ENCODE peak calls at places on chromosomes 11 and 22, in eight cellular contexts. One of them, this sample, is unnamed.

GRCh38 chr11:41050791-41051190 is 408.7 kb downstream of the LRRC4C start:
- DNase-seq in tibial nerve: no peak
- DNase-seq in GM13977: no peak
- DNase-seq in tibial artery: no peak
- DNase-seq in PC-3: no peak
- DNase-seq in GM12865: no peak
- DNase-seq in B cell: no peak
- DNase-seq in CD4-positive, alpha-beta T cell: no peak
- DNase-seq in this sample: no peak

GRCh38 chr11:16184588-16184987 is 171.8 kb downstream of the SOX6 start:
- DNase-seq in B cell: no peak
- DNase-seq in tibial nerve: no peak
- DNase-seq in GM13977: no peak
- DNase-seq in CD4-positive, alpha-beta T cell: no peak
- DNase-seq in tibial artery: no peak
- DNase-seq in GM12865: no peak
- DNase-seq in PC-3: peak; percentile 60
- DNase-seq in this sample: no peak

GRCh38 chr22:24088796-24089195 is 77.7 kb downstream of the CABIN1 start:
- DNase-seq in tibial artery: no peak
- DNase-seq in tibial nerve: no peak
- DNase-seq in GM12865: no peak
- DNase-seq in B cell: no peak
- DNase-seq in GM13977: no peak
- DNase-seq in CD4-positive, alpha-beta T cell: no peak
- DNase-seq in PC-3: no peak
- DNase-seq in this sample: no peak

GRCh38 chr22:22535662-22536061 is 15.6 kb upstream of the ZNF280A start:
- DNase-seq in PC-3: no peak
- DNase-seq in B cell: no peak
- DNase-seq in tibial nerve: no peak
- DNase-seq in tibial artery: no peak
- DNase-seq in GM12865: no peak
- DNase-seq in GM13977: no peak
- DNase-seq in CD4-positive, alpha-beta T cell: no peak
- DNase-seq in this sample: no peak

GRCh38 chr22:41563051-41563711 is 2.4 kb downstream of the CSDC2 start:
- DNase-seq in tibial nerve: no peak
- DNase-seq in tibial artery: peak; percentile 86
- DNase-seq in B cell: no peak
- DNase-seq in GM13977: no peak
- DNase-seq in GM12865: no peak
- DNase-seq in PC-3: peak; percentile 60
- DNase-seq in CD4-positive, alpha-beta T cell: no peak
- DNase-seq in this sample: no peak

GRCh38 chr11:108635106-108635505 is 29.8 kb upstream of the DDX10 start:
- DNase-seq in B cell: no peak
- DNase-seq in CD4-positive, alpha-beta T cell: no peak
- DNase-seq in GM12865: no peak
- DNase-seq in PC-3: peak; percentile 86
- DNase-seq in GM13977: no peak
- DNase-seq in tibial artery: no peak
- DNase-seq in tibial nerve: no peak
- DNase-seq in this sample: no peak

GRCh38 chr11:8672346-8672745 is 10.1 kb downstream of the TRIM66 start:
- DNase-seq in tibial nerve: no peak
- DNase-seq in B cell: no peak
- DNase-seq in PC-3: no peak
- DNase-seq in GM13977: no peak
- DNase-seq in tibial artery: no peak
- DNase-seq in CD4-positive, alpha-beta T cell: no peak
- DNase-seq in GM12865: no peak
- DNase-seq in this sample: no peak

GRCh38 chr11:131888230-131888826 is 517.9 kb downstream of the NTM start:
- DNase-seq in tibial artery: no peak
- DNase-seq in B cell: no peak
- DNase-seq in GM13977: no peak
- DNase-seq in tibial nerve: no peak
- DNase-seq in PC-3: peak; percentile 90
- DNase-seq in GM12865: no peak
- DNase-seq in CD4-positive, alpha-beta T cell: no peak
- DNase-seq in this sample: no peak

GRCh38 chr11:134228625-134229024 is 4.2 kb downstream of the VPS26B start:
- DNase-seq in CD4-positive, alpha-beta T cell: no peak
- DNase-seq in GM12865: peak; percentile 90
- DNase-seq in tibial artery: no peak
- DNase-seq in B cell: peak; percentile 75
- DNase-seq in GM13977: peak; percentile 70
- DNase-seq in PC-3: no peak
- DNase-seq in tibial nerve: no peak
- DNase-seq in this sample: peak; percentile 77

GRCh38 chr11:11450744-11451362 is 97.8 kb upstream of the CSNK2A3 start:
- DNase-seq in CD4-positive, alpha-beta T cell: no peak
- DNase-seq in GM13977: no peak
- DNase-seq in B cell: no peak
- DNase-seq in PC-3: peak; percentile 51
- DNase-seq in tibial artery: no peak
- DNase-seq in GM12865: no peak
- DNase-seq in tibial nerve: no peak
- DNase-seq in this sample: no peak

GRCh38 chr11:11448626-11449025 is 95.6 kb upstream of the CSNK2A3 start:
- DNase-seq in PC-3: no peak
- DNase-seq in GM12865: no peak
- DNase-seq in CD4-positive, alpha-beta T cell: no peak
- DNase-seq in tibial artery: no peak
- DNase-seq in B cell: no peak
- DNase-seq in GM13977: no peak
- DNase-seq in tibial nerve: no peak
- DNase-seq in this sample: no peak

GRCh38 chr11:11454671-11455223 is 101.7 kb upstream of the CSNK2A3 start:
- DNase-seq in GM12865: no peak
- DNase-seq in PC-3: peak; percentile 36
- DNase-seq in tibial artery: no peak
- DNase-seq in B cell: no peak
- DNase-seq in tibial nerve: no peak
- DNase-seq in GM13977: no peak
- DNase-seq in CD4-positive, alpha-beta T cell: no peak
- DNase-seq in this sample: no peak

GRCh38 chr11:11449327-11449726 is 96.3 kb upstream of the CSNK2A3 start:
- DNase-seq in PC-3: no peak
- DNase-seq in CD4-positive, alpha-beta T cell: no peak
- DNase-seq in B cell: no peak
- DNase-seq in GM12865: no peak
- DNase-seq in GM13977: no peak
- DNase-seq in tibial nerve: no peak
- DNase-seq in tibial artery: no peak
- DNase-seq in this sample: no peak

DNA sequence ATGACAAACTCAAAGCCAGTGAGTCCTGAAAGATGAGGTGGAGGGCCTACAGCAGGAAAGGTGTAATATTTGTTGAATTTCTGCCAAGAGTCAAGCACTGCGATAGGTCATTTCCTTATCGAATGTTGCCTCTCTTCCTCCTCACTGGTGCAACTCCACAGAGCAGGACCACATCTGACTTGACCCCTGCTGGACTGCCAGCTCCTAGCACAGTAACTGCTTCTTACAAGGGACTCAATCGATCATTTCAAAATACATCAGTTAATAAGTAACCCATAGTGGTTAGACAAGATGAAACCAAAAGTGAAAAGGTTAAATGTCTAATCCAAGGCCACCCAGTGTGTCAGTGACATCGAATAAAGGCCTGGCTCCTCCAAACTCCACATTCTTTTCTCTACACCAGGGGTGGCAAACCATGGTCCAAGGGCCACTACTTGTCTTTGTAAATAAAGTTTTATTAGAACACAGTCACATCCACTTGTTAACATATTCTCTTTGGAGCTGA is 98.5 kb upstream of the CSNK2A3 start:
- DNase-seq in tibial nerve: no peak
- DNase-seq in CD4-positive, alpha-beta T cell: no peak
- DNase-seq in PC-3: peak; percentile 10
- DNase-seq in tibial artery: no peak
- DNase-seq in B cell: no peak
- DNase-seq in GM13977: peak; percentile 56
- DNase-seq in GM12865: peak; percentile 24
- DNase-seq in this sample: no peak
- TF ChIP-seq CTCF in tibial nerve: no peak
- TF ChIP-seq CTCF in CD4-positive, alpha-beta T cell: no peak
- TF ChIP-seq CTCF in PC-3: peak; percentile 11
- TF ChIP-seq CTCF in tibial artery: no peak
- TF ChIP-seq CTCF in B cell: no peak
- TF ChIP-seq CTCF in GM13977: no peak
- TF ChIP-seq CTCF in GM12865: no peak
- TF ChIP-seq CTCF in this sample: no peak

DNA sequence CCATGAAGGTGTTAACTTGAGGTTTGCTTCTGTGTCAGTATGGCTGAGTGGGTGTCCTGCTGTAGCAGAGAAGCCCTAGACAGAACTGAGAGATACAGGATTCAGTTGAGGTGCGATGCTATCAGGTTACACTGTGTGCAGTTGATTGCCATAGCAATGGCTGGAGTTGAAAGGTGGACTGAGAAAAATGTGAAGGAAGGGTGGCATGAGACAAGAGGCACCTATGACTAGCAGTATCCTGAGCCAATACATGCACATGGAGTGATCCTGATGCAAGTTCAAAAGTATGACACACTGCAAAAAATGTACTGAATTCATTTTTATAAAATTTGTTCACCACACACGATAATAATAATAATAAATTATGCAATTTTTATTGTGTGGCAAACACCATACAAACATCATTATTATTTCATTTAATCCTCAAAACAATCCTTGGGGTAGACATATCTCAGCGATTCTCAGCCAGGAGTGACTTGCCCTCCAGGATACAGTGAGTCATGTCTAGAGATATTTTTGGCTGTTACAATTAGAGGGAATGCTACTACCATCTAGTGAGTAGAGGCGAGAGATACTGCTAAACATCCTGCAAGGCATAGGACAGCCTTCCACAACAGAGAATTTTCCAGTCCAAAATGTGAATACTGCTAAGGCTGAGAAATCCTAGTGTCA is 3.9 kb upstream of the PIWIL4 start:
- DNase-seq in CD4-positive, alpha-beta T cell: no peak
- DNase-seq in tibial nerve: no peak
- DNase-seq in tibial artery: no peak
- DNase-seq in GM13977: no peak
- DNase-seq in GM12865: no peak
- DNase-seq in PC-3: peak; percentile 76
- DNase-seq in B cell: no peak
- DNase-seq in this sample: no peak
- TF ChIP-seq CTCF in CD4-positive, alpha-beta T cell: no peak
- TF ChIP-seq CTCF in tibial nerve: no peak
- TF ChIP-seq CTCF in tibial artery: peak; percentile 45
- TF ChIP-seq CTCF in GM13977: no peak
- TF ChIP-seq CTCF in GM12865: no peak
- TF ChIP-seq CTCF in PC-3: peak; percentile 76
- TF ChIP-seq CTCF in B cell: no peak
- TF ChIP-seq CTCF in this sample: no peak

GRCh38 chr22:46681010-46681409 is 57.0 kb downstream of the CERK start:
- DNase-seq in B cell: peak; percentile 69
- DNase-seq in GM12865: peak; percentile 55
- DNase-seq in PC-3: no peak
- DNase-seq in tibial artery: no peak
- DNase-seq in GM13977: peak; percentile 69
- DNase-seq in tibial nerve: no peak
- DNase-seq in CD4-positive, alpha-beta T cell: no peak
- DNase-seq in this sample: peak; percentile 44
- TF ChIP-seq CTCF in B cell: peak; percentile 47
- TF ChIP-seq CTCF in GM12865: peak; percentile 67
- TF ChIP-seq CTCF in PC-3: peak; percentile 57
- TF ChIP-seq CTCF in tibial artery: no peak
- TF ChIP-seq CTCF in GM13977: peak; percentile 61
- TF ChIP-seq CTCF in tibial nerve: no peak
- TF ChIP-seq CTCF in CD4-positive, alpha-beta T cell: no peak
- TF ChIP-seq CTCF in this sample: peak; percentile 59

GRCh38 chr11:31601635-31602282 is 92.2 kb downstream of the ELP4 start:
- DNase-seq in tibial nerve: no peak
- DNase-seq in B cell: no peak
- DNase-seq in CD4-positive, alpha-beta T cell: no peak
- DNase-seq in tibial artery: no peak
- DNase-seq in PC-3: no peak
- DNase-seq in GM13977: no peak
- DNase-seq in GM12865: no peak
- DNase-seq in this sample: no peak

GRCh38 chr11:31608995-31609394 is 99.4 kb downstream of the ELP4 start:
- DNase-seq in CD4-positive, alpha-beta T cell: no peak
- DNase-seq in GM12865: no peak
- DNase-seq in B cell: no peak
- DNase-seq in PC-3: no peak
- DNase-seq in tibial nerve: no peak
- DNase-seq in tibial artery: no peak
- DNase-seq in GM13977: no peak
- DNase-seq in this sample: no peak

GRCh38 chr11:31607914-31608313 is 98.3 kb downstream of the ELP4 start:
- DNase-seq in GM12865: no peak
- DNase-seq in B cell: no peak
- DNase-seq in GM13977: no peak
- DNase-seq in tibial artery: no peak
- DNase-seq in CD4-positive, alpha-beta T cell: no peak
- DNase-seq in tibial nerve: no peak
- DNase-seq in PC-3: no peak
- DNase-seq in this sample: no peak

GRCh38 chr11:31610544-31610943 is 101.0 kb downstream of the ELP4 start:
- DNase-seq in GM13977: no peak
- DNase-seq in GM12865: no peak
- DNase-seq in CD4-positive, alpha-beta T cell: no peak
- DNase-seq in tibial artery: no peak
- DNase-seq in PC-3: no peak
- DNase-seq in B cell: no peak
- DNase-seq in tibial nerve: no peak
- DNase-seq in this sample: no peak

GRCh38 chr11:31606893-31607292 is 97.3 kb downstream of the ELP4 start:
- DNase-seq in tibial artery: no peak
- DNase-seq in GM13977: no peak
- DNase-seq in tibial nerve: no peak
- DNase-seq in PC-3: no peak
- DNase-seq in CD4-positive, alpha-beta T cell: no peak
- DNase-seq in B cell: no peak
- DNase-seq in GM12865: no peak
- DNase-seq in this sample: no peak
- TF ChIP-seq CTCF in tibial artery: no peak
- TF ChIP-seq CTCF in GM13977: no peak
- TF ChIP-seq CTCF in tibial nerve: no peak
- TF ChIP-seq CTCF in PC-3: no peak
- TF ChIP-seq CTCF in CD4-positive, alpha-beta T cell: no peak
- TF ChIP-seq CTCF in B cell: no peak
- TF ChIP-seq CTCF in GM12865: no peak
- TF ChIP-seq CTCF in this sample: no peak

GRCh38 chr11:64861227-64861970 is 16.9 kb upstream of the CDC42BPG start:
- DNase-seq in B cell: no peak
- DNase-seq in PC-3: no peak
- DNase-seq in CD4-positive, alpha-beta T cell: no peak
- DNase-seq in GM13977: no peak
- DNase-seq in tibial nerve: no peak
- DNase-seq in tibial artery: no peak
- DNase-seq in GM12865: peak; percentile 61
- DNase-seq in this sample: no peak
- TF ChIP-seq CTCF in B cell: no peak
- TF ChIP-seq CTCF in PC-3: no peak
- TF ChIP-seq CTCF in CD4-positive, alpha-beta T cell: no peak
- TF ChIP-seq CTCF in GM13977: peak; percentile 3
- TF ChIP-seq CTCF in tibial nerve: no peak
- TF ChIP-seq CTCF in tibial artery: no peak
- TF ChIP-seq CTCF in GM12865: no peak
- TF ChIP-seq CTCF in this sample: no peak